ENCODE peak calls at places on chromosomes 7 and 10, in five cellular contexts. B is cardiac muscle cell, L is AG09309, V is astrocyte of the spinal cord, E is HL-60. H is an unnamed sample.

GRCh38 chr7:130957140-130957513 is 223.1 kb upstream of the KLF14 start:
- DNase-seq in B (no peak), L (no peak), V (no peak), E (no peak), H (no peak)

GRCh38 chr10:74738985-74739567 is 87.3 kb upstream of the KAT6B start:
- DNase-seq in B (peak), L (no peak), V (peak), E (peak), H (no peak)

GRCh38 chr10:51896849-51897248 is 197.5 kb upstream of the CSTF2T start:
- DNase-seq in B (no peak), L (peak), V (peak), E (no peak), H (no peak)

GRCh38 chr7:114243646-114244045 is 171.0 kb upstream of the FOXP2 start:
- DNase-seq in B (no peak), L (no peak), V (peak), E (no peak), H (no peak)

GRCh38 chr10:22479419-22479818 is 134.1 kb downstream of the SPAG6 start:
- DNase-seq in B (no peak), L (no peak), V (no peak), E (no peak), H (no peak)

GRCh38 chr7:104548861-104549260 is 220.5 kb downstream of the LHFPL3 start:
- DNase-seq in B (peak), L (no peak), V (no peak), E (no peak), H (no peak)

GRCh38 chr7:52154382-52154781 is 837.8 kb upstream of the COBL start:
- DNase-seq in B (no peak), L (no peak), V (no peak), E (no peak), H (no peak)

GRCh38 chr10:100621360-100622205 is 85.8 kb downstream of the HIF1AN start:
- DNase-seq in B (no peak), L (no peak), V (no peak), E (peak), H (no peak)

GRCh38 chr10:6647811-6648526 is 67.9 kb upstream of the PRKCQ start:
- DNase-seq in B (peak), L (no peak), V (no peak), E (peak), H (no peak)

GRCh38 chr7:129257168-129257567 is 32.3 kb downstream of the AHCYL2 start:
- DNase-seq in B (no peak), L (no peak), V (no peak), E (peak), H (no peak)

GRCh38 chr7:131899271-131900030 is 343.0 kb upstream of the PODXL start:
- DNase-seq in B (no peak), L (no peak), V (no peak), E (peak), H (no peak)

GRCh38 chr7:131244259-131244852 is 83.3 kb upstream of the MKLN1 start:
- DNase-seq in B (no peak), L (peak), V (peak), E (no peak), H (peak)

GRCh38 chr10:131651674-131652093 is 249.1 kb upstream of the PPP2R2D start:
- DNase-seq in B (peak), L (no peak), V (no peak), E (no peak), H (no peak)

GRCh38 chr10:22849077-22849810 is 78.6 kb upstream of the ARMC3 start:
- DNase-seq in B (no peak), L (no peak), V (peak), E (no peak), H (no peak)

GRCh38 chr7:146146866-146147265 is 30.3 kb downstream of the CNTNAP2 start:
- DNase-seq in B (no peak), L (peak), V (peak), E (no peak), H (no peak)

GRCh38 chr7:136267822-136268221 is 290.7 kb upstream of the MTPN start:
- DNase-seq in B (no peak), L (no peak), V (no peak), E (no peak), H (no peak)

GRCh38 chr7:50920031-50920635 is 137.4 kb upstream of the GRB10 start:
- DNase-seq in B (no peak), L (no peak), V (no peak), E (no peak), H (no peak)

GRCh38 chr7:94190599-94191061 is 186.5 kb upstream of the BET1 start:
- DNase-seq in B (no peak), L (peak), V (peak), E (no peak), H (no peak)

GRCh38 chr7:101216860-101217387 is 457 bp downstream of the PLOD3 start:
- DNase-seq in B (peak), L (no peak), V (no peak), E (no peak), H (no peak)

GRCh38 chr10:44874176-44874575 is 37.0 kb upstream of the TMEM72 start:
- DNase-seq in B (no peak), L (no peak), V (no peak), E (no peak), H (no peak)

GRCh38 chr10:130435961-130436360 is 299.8 kb downstream of the GLRX3 start:
- DNase-seq in B (no peak), L (no peak), V (no peak), E (no peak), H (no peak)

GRCh38 chr10:80702143-80702542 is 164.4 kb downstream of the SH2D4B start:
- DNase-seq in B (peak), L (no peak), V (no peak), E (peak), H (no peak)

GRCh38 chr7:100574362-100575205 is 884 bp upstream of the SAP25 start:
- DNase-seq in B (no peak), L (no peak), V (no peak), E (no peak), H (no peak)

GRCh38 chr7:148340881-148341280 is 249.7 kb upstream of the C7orf33 start:
- DNase-seq in B (peak), L (no peak), V (no peak), E (no peak), H (no peak)

GRCh38 chr7:92691578-92691977 is 101.4 kb upstream of the FAM133B start:
- DNase-seq in B (peak), L (no peak), V (peak), E (peak), H (no peak)

GRCh38 chr7:3277604-3278572 is 23.2 kb upstream of the SDK1 start:
- DNase-seq in B (no peak), L (no peak), V (no peak), E (no peak), H (no peak)

GRCh38 chr7:102248456-102249395 is 37.9 kb upstream of the SH2B2 start:
- DNase-seq in B (no peak), L (no peak), V (no peak), E (no peak), H (no peak)

GRCh38 chr10:74585231-74586087 is 240.9 kb upstream of the KAT6B start:
- DNase-seq in B (no peak), L (no peak), V (peak), E (no peak), H (no peak)

GRCh38 chr7:104230606-104231005 is 22.8 kb upstream of the ORC5 start:
- DNase-seq in B (peak), L (no peak), V (peak), E (no peak), H (no peak)

GRCh38 chr7:82226191-82226590 is 217.4 kb downstream of the CACNA2D1 start:
- DNase-seq in B (no peak), L (no peak), V (no peak), E (no peak), H (no peak)

DNA sequence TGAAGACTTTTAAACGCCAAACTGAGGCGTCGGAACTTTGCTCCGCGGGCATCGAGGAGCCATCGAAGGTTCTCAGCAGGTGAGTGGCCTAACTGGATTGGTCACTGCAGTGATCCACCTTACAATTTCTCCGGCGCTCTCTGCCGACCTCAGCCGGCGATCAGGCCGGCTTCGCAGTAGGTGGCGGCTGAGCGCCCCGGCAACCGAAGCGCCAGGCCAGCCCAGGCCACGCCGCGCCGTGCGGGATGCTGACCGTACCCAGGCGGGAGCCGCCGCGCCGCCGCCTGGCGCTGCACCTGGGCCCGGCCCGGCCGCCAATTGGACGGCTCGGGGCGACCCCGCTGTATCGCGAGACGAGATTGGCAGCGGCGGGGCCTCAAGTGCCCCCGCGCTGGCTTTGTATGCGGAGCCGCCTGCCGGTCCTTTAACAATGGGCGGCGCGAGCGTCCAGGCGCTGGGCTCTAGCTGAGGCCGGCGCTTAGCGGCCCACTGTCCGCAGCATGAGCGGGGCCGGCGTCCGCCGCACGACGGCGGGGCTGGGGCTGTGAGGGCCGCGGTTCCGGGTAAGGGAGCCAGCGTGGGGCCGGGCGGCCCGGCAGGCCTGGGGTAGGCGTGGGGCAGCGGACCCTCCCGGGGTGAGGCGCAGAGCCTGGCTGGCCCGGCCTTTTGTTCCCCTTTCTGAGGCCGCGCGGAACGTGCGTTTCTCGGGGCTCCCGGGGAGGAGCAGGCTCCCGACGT is at the start of gene CCNJ:
- DNase-seq in B (peak), L (peak), V (peak), E (peak), H (peak)
- TF ChIP-seq CTCF in B (no peak), L (no peak), V (no peak), E (no peak), H (no peak)

GRCh38 chr10:59809644-59809974 is 56.4 kb upstream of the MRLN start:
- DNase-seq in B (no peak), L (no peak), V (no peak), E (no peak), H (no peak)
- TF ChIP-seq CTCF in B (no peak), L (no peak), V (no peak), E (no peak), H (no peak)

DNA sequence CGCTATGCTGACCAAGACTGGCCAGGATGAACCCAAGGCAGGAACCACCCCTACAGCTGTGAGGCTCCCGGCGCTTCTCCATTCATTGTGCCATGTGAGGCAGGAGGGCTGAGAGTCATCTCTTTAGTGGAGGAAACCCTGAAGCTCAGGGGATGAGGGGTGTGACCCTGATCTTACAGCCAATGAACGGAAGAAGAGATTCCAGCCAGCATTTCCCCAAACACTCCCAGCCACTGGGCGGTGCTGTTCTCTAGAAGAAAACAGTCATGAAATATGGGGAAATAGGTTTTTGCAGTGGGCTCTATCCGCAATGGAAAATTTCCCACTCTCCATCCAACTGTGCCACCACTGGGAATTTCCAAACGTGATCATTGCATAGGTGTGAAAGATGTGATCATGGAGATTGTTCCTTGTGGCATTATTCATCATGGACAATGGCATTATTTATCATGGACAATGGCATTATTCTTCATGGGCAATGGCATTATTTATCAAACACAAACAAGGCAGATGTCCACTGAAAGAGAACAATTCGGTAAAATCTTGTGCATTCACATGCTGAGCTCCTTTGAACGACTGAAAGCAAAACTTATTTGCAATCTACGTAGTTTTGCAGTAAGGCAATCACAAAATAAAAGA is 14.0 kb upstream of the SLC18A2 start:
- DNase-seq in B (peak), L (peak), V (no peak), E (peak), H (no peak)
- TF ChIP-seq CTCF in B (peak), L (peak), V (peak), E (peak), H (peak)

GRCh38 chr10:43264987-43265798 is 1.7 kb downstream of the RASGEF1A start:
- DNase-seq in B (no peak), L (no peak), V (no peak), E (no peak), H (no peak)

GRCh38 chr10:43263551-43264323 is 3.1 kb downstream of the RASGEF1A start:
- DNase-seq in B (no peak), L (no peak), V (no peak), E (no peak), H (no peak)

GRCh38 chr10:43267811-43268210 is 946 bp upstream of the RASGEF1A start:
- DNase-seq in B (no peak), L (no peak), V (no peak), E (no peak), H (no peak)

GRCh38 chr10:43264324-43264986 is 2.4 kb downstream of the RASGEF1A start:
- DNase-seq in B (no peak), L (no peak), V (no peak), E (no peak), H (no peak)

DNA sequence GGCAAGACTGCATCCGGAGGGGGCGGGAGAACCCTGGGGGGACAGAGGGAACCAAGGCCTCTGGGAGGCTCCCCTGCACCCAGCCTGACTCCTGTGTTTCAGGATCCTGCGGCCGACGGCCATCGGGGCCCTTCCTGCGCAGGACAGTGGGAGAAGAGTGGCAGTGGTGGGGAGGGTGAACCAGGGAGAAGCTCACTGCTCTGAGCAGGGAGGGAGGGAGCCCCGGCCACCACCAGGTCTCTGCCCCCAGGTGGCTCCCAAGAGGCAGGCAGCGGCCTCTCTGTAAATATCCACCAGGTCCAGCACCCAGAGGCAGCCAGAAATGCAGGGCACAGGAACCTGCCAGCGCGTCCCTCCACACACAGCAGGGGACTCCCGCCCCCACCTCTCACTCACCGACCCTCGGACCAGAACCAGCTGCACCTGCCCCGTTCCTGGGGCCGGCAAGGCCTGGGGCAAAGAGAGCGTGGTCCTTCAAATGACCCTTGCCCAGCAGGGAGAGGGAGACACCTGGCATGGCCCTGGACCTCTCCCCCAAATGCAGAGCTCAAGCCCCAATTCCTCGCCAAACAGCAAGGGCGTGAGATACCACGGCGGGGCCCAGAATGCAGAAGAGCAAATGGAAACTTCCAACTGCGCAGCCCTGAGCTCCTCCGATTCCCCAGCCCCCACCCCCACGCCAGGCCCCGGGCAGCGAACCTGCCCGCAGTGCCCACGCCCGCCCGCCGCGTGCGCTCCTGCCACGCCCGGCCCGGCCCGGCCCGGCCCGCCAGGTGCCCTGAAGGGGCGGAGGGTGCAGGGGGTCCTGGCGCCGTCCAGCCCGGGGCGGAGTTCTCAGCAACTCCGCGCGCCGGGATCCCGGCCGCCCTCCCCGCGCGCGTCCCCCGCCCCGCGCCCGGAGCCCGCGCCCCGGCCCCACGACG is 805 bp downstream of the RASGEF1A start:
- DNase-seq in B (peak), L (no peak), V (no peak), E (no peak), H (no peak)
- TF ChIP-seq CTCF in B (no peak), L (no peak), V (peak), E (no peak), H (peak)

GRCh38 chr7:87220026-87220733 is 648 bp upstream of the TMEM243 start:
- DNase-seq in B (peak), L (no peak), V (peak), E (peak), H (peak)

GRCh38 chr7:87217983-87218653 is 1.4 kb downstream of the TMEM243 start:
- DNase-seq in B (no peak), L (no peak), V (no peak), E (no peak), H (no peak)

GRCh38 chr7:87220734-87221215 is 1.2 kb upstream of the TMEM243 start:
- DNase-seq in B (peak), L (no peak), V (no peak), E (no peak), H (no peak)

GRCh38 chr7:87219545-87220025 is at the start of gene TMEM243:
- DNase-seq in B (peak), L (no peak), V (peak), E (peak), H (peak)

GRCh38 chr7:87218941-87219544 is 489 bp downstream of the TMEM243 start:
- DNase-seq in B (peak), L (no peak), V (peak), E (peak), H (peak)
- TF ChIP-seq CTCF in B (peak), L (no peak), V (no peak), E (no peak), H (no peak)

GRCh38 chr7:121624922-121625321 is 228.8 kb upstream of the FAM3C start:
- DNase-seq in B (no peak), L (no peak), V (peak), E (no peak), H (no peak)
- TF ChIP-seq CTCF in B (no peak), L (no peak), V (no peak), E (no peak), H (no peak)

DNA sequence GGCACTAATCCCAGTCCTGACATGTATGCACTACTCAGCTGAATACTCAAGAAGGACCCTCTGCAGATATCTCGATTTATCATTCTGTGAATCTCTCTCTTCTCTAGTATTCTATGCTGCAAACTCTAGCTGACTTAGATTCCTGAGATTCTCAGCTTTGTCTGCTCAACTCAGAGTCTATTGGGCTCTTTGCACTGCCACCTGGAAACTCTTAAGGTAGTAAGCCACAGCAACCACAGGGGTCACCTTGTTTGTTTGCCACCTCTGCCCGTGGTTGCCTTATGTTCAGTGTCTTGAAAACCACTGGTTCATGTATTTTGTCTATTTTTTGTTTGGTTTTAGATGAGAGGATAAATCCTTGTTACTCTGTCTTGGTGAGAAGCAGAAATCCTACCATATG is 72.9 kb downstream of the SP8 start:
- DNase-seq in B (no peak), L (no peak), V (no peak), E (no peak), H (no peak)
- TF ChIP-seq CTCF in B (no peak), L (no peak), V (no peak), E (no peak), H (no peak)

DNA sequence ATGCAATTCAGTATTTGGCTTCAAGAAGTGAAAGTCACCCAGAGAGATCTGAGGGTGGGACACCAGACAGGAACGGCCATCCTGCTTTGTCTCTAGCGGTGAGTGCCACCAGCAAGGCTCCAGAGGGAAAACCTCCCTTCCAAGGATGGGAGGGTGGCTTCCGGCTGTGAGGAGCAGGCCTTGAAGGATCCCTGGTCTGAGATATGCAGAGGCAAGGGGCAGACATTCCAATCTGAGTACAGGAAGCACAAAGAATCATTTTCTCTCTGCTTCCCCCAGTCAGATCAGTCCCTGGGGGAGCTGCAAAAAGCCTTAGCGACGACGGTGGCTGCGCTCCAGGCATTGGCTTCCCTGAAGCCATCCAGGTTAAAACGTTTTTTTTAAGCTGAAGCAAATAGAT is 167.4 kb downstream of the TEX36 start:
- DNase-seq in B (no peak), L (no peak), V (no peak), E (no peak), H (no peak)
- TF ChIP-seq CTCF in B (no peak), L (no peak), V (no peak), E (no peak), H (no peak)

H was measured in CD14-positive monocyte.